ENCODE peak calls at places on chromosomes 6 and 20, in six cellular contexts. One of them, this sample, is unnamed.

GRCh38 chr20:63053430-63054102 is 46.8 kb upstream of the BHLHE23 start:
- DNase-seq in mesendoderm: no peak
- DNase-seq in neuronal stem cell: no peak
- DNase-seq in H1: no peak
- DNase-seq in H9: peak; percentile 27
- DNase-seq in IMR-90: no peak
- DNase-seq in this sample: no peak

GRCh38 chr6:153312633-153313032 is 181.6 kb upstream of the RGS17 start:
- DNase-seq in H1: no peak
- DNase-seq in neuronal stem cell: no peak
- DNase-seq in H9: peak; percentile 55
- DNase-seq in IMR-90: peak; percentile 35
- DNase-seq in mesendoderm: peak; percentile 53
- DNase-seq in this sample: peak; percentile 67

GRCh38 chr6:170089937-170090335 is 200.9 kb downstream of the DLL1 start:
- DNase-seq in H9: no peak
- DNase-seq in mesendoderm: no peak
- DNase-seq in IMR-90: no peak
- DNase-seq in H1: no peak
- DNase-seq in neuronal stem cell: no peak
- DNase-seq in this sample: no peak

GRCh38 chr20:51540585-51540984 is 1.9 kb downstream of the NFATC2 start:
- DNase-seq in H9: no peak
- DNase-seq in mesendoderm: no peak
- DNase-seq in neuronal stem cell: no peak
- DNase-seq in H1: no peak
- DNase-seq in IMR-90: no peak
- DNase-seq in this sample: no peak

GRCh38 chr20:54014301-54014914 is 56.0 kb downstream of the BCAS1 start:
- DNase-seq in mesendoderm: no peak
- DNase-seq in neuronal stem cell: no peak
- DNase-seq in IMR-90: no peak
- DNase-seq in H9: no peak
- DNase-seq in H1: no peak
- DNase-seq in this sample: no peak

GRCh38 chr6:129686941-129687627 is 22.9 kb downstream of the ARHGAP18 start:
- DNase-seq in H1: no peak
- DNase-seq in IMR-90: peak; percentile 52
- DNase-seq in neuronal stem cell: no peak
- DNase-seq in mesendoderm: no peak
- DNase-seq in H9: no peak
- DNase-seq in this sample: peak; percentile 66

GRCh38 chr6:117605169-117605826 is 3.0 kb upstream of the GOPC start:
- DNase-seq in mesendoderm: peak; percentile 84
- DNase-seq in H9: peak; percentile 47
- DNase-seq in H1: no peak
- DNase-seq in IMR-90: peak; percentile 83
- DNase-seq in neuronal stem cell: peak; percentile 38
- DNase-seq in this sample: peak; percentile 78

GRCh38 chr6:1629316-1629715 is 19.6 kb downstream of the FOXC1 start:
- DNase-seq in H1: no peak
- DNase-seq in IMR-90: no peak
- DNase-seq in H9: no peak
- DNase-seq in neuronal stem cell: no peak
- DNase-seq in mesendoderm: no peak
- DNase-seq in this sample: no peak

GRCh38 chr6:47655719-47656595 is 42.4 kb upstream of the ADGRF4 start:
- DNase-seq in H9: peak; percentile 90
- DNase-seq in neuronal stem cell: peak; percentile 17
- DNase-seq in mesendoderm: peak; percentile 99
- DNase-seq in H1: peak; percentile 36
- DNase-seq in IMR-90: no peak
- DNase-seq in this sample: peak; percentile 65

GRCh38 chr20:35171753-35172433 is at the start of gene PROCR:
- DNase-seq in neuronal stem cell: peak; percentile 23
- DNase-seq in H1: no peak
- DNase-seq in mesendoderm: peak; percentile 94
- DNase-seq in H9: peak; percentile 92
- DNase-seq in IMR-90: peak; percentile 90
- DNase-seq in this sample: peak; percentile 93

GRCh38 chr6:125273965-125274364 is 27.8 kb downstream of the HDDC2 start:
- DNase-seq in H9: no peak
- DNase-seq in H1: no peak
- DNase-seq in IMR-90: peak; percentile 24
- DNase-seq in mesendoderm: no peak
- DNase-seq in neuronal stem cell: no peak
- DNase-seq in this sample: no peak

GRCh38 chr20:4225778-4226177 is 210.4 kb upstream of the RNF24 start:
- DNase-seq in H1: no peak
- DNase-seq in H9: no peak
- DNase-seq in IMR-90: peak; percentile 98
- DNase-seq in neuronal stem cell: no peak
- DNase-seq in mesendoderm: no peak
- DNase-seq in this sample: peak; percentile 97

GRCh38 chr6:75874224-75874623 is 125.2 kb downstream of the MYO6 start:
- DNase-seq in H1: no peak
- DNase-seq in mesendoderm: no peak
- DNase-seq in neuronal stem cell: no peak
- DNase-seq in H9: no peak
- DNase-seq in IMR-90: no peak
- DNase-seq in this sample: no peak

GRCh38 chr6:140921366-140922226 is 1211.1 kb upstream of the GJE1 start:
- DNase-seq in H1: peak; percentile 5
- DNase-seq in mesendoderm: peak; percentile 79
- DNase-seq in H9: no peak
- DNase-seq in neuronal stem cell: peak; percentile 8
- DNase-seq in IMR-90: peak; percentile 86
- DNase-seq in this sample: peak; percentile 79

GRCh38 chr6:154410215-154410614 is 53.6 kb upstream of the IPCEF1 start:
- DNase-seq in neuronal stem cell: no peak
- DNase-seq in mesendoderm: no peak
- DNase-seq in IMR-90: no peak
- DNase-seq in H1: no peak
- DNase-seq in H9: no peak
- DNase-seq in this sample: no peak

GRCh38 chr6:138007014-138007472 is 100.2 kb downstream of the PERP start:
- DNase-seq in neuronal stem cell: peak; percentile 23
- DNase-seq in H9: peak; percentile 65
- DNase-seq in IMR-90: peak; percentile 33
- DNase-seq in mesendoderm: peak; percentile 78
- DNase-seq in H1: peak; percentile 36
- DNase-seq in this sample: peak; percentile 28

GRCh38 chr6:162053084-162053483 is 674.5 kb downstream of the PRKN start:
- DNase-seq in neuronal stem cell: no peak
- DNase-seq in H9: no peak
- DNase-seq in IMR-90: no peak
- DNase-seq in mesendoderm: no peak
- DNase-seq in H1: no peak
- DNase-seq in this sample: no peak
- H2BK15ac ChIP-seq in neuronal stem cell: no peak overlapping the region
- H2BK15ac ChIP-seq in H9: no peak overlapping the region
- H2BK15ac ChIP-seq in IMR-90: no peak overlapping the region
- H2BK15ac ChIP-seq in mesendoderm: no peak overlapping the region
- H2BK15ac ChIP-seq in H1: no peak overlapping the region
- H2BK15ac ChIP-seq in this sample: no peak overlapping the region

DNA sequence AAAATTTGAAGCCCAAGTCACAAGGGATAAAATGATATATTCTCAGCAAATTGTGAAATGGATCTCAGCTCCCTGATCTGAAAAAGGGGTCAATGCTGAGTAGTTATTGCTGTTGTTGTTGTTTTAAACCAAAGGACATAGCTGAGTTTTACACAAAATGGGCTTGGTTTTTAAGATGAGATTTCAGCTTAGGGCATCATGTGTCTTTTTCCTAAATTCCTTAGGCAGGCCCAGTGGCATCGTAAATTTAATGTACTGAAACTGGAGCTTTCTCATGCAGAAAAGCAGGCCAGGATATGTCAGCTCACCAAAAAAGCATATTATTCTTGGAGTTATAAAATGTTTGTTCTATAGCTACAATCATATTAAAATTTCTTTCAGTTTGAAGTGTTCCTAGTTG is 663.1 kb downstream of the RFPL4B start:
- DNase-seq in neuronal stem cell: no peak
- DNase-seq in IMR-90: no peak
- DNase-seq in H1: no peak
- DNase-seq in H9: no peak
- DNase-seq in mesendoderm: no peak
- DNase-seq in this sample: no peak
- H2BK5ac ChIP-seq in neuronal stem cell: no peak overlapping the region
- H2BK5ac ChIP-seq in IMR-90: peak overlapping the region; percentile 26
- H2BK5ac ChIP-seq in H1: no peak overlapping the region
- H2BK5ac ChIP-seq in H9: no peak overlapping the region
- H2BK5ac ChIP-seq in mesendoderm: no peak overlapping the region
- H2BK5ac ChIP-seq in this sample: no peak overlapping the region

GRCh38 chr6:10174056-10174455 is 240.8 kb downstream of the TFAP2A start:
- DNase-seq in neuronal stem cell: no peak
- DNase-seq in IMR-90: no peak
- DNase-seq in H9: no peak
- DNase-seq in H1: no peak
- DNase-seq in mesendoderm: no peak
- DNase-seq in this sample: no peak

GRCh38 chr6:10175330-10175729 is 239.5 kb downstream of the TFAP2A start:
- DNase-seq in mesendoderm: no peak
- DNase-seq in H9: no peak
- DNase-seq in IMR-90: no peak
- DNase-seq in H1: no peak
- DNase-seq in neuronal stem cell: no peak
- DNase-seq in this sample: no peak

GRCh38 chr6:10180138-10181074 is 234.5 kb downstream of the TFAP2A start:
- DNase-seq in H9: no peak
- DNase-seq in neuronal stem cell: no peak
- DNase-seq in IMR-90: no peak
- DNase-seq in H1: no peak
- DNase-seq in mesendoderm: no peak
- DNase-seq in this sample: no peak

GRCh38 chr6:10174761-10175160 is 240.1 kb downstream of the TFAP2A start:
- DNase-seq in neuronal stem cell: no peak
- DNase-seq in mesendoderm: no peak
- DNase-seq in IMR-90: no peak
- DNase-seq in H1: no peak
- DNase-seq in H9: no peak
- DNase-seq in this sample: no peak

DNA sequence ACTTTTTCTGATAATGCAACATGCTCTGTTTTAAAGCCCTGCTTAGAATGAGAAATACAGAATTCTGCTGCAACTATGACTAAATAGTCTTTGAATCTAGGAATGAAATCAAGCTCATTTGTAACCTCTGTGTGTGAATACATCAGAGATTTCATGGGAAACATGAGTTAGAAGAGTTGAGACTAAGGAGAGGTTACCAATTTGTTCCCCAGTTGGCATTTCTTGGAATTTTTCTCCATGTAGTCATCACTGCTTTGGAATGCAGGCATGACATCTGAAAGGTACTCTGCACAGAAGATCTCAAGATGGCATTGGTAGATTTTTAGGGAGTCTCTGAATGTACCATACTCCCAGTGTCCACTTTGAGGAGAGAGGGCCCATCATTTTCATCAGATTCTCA is 237.2 kb downstream of the TFAP2A start:
- DNase-seq in H1: no peak
- DNase-seq in H9: no peak
- DNase-seq in mesendoderm: peak; percentile 54
- DNase-seq in IMR-90: no peak
- DNase-seq in neuronal stem cell: no peak
- DNase-seq in this sample: no peak
- H2BK15ac ChIP-seq in H1: no peak overlapping the region
- H2BK15ac ChIP-seq in H9: no peak overlapping the region
- H2BK15ac ChIP-seq in mesendoderm: no peak overlapping the region
- H2BK15ac ChIP-seq in IMR-90: no peak overlapping the region
- H2BK15ac ChIP-seq in neuronal stem cell: no peak overlapping the region
- H2BK15ac ChIP-seq in this sample: no peak overlapping the region

GRCh38 chr20:17679786-17680127 is 2.3 kb downstream of the RRBP1 start:
- DNase-seq in mesendoderm: no peak
- DNase-seq in H9: no peak
- DNase-seq in neuronal stem cell: no peak
- DNase-seq in IMR-90: no peak
- DNase-seq in H1: no peak
- DNase-seq in this sample: no peak
- H2BK5ac ChIP-seq in mesendoderm: no peak overlapping the region
- H2BK5ac ChIP-seq in H9: no peak overlapping the region
- H2BK5ac ChIP-seq in neuronal stem cell: no peak overlapping the region
- H2BK5ac ChIP-seq in IMR-90: peak overlapping the region; percentile 11
- H2BK5ac ChIP-seq in H1: peak overlapping the region; percentile 55
- H2BK5ac ChIP-seq in this sample: no peak overlapping the region

This sample was measured in mesenchymal stem cell.